ENCODE peak calls at places on chromosome 12, in five cellular contexts. H is H4, O is NCI-H774, S is neural progenitor cell, U is hepatic stellate cell. A is an unnamed sample.

GRCh38 chr12:117134721-117135120 is 35.5 kb upstream of the TESC start:
- DNase-seq in H (no peak), O (no peak), S (no peak), U (no peak), A (no peak)

GRCh38 chr12:63206908-63207307 is 55.9 kb upstream of the AVPR1A start:
- DNase-seq in H (no peak), O (peak), S (no peak), U (no peak), A (peak)

GRCh38 chr12:11685716-11686115 is 36.2 kb downstream of the ETV6 start:
- DNase-seq in H (no peak), O (no peak), S (no peak), U (no peak), A (no peak)

GRCh38 chr12:98883231-98883630 is 238.1 kb downstream of the APAF1 start:
- DNase-seq in H (no peak), O (no peak), S (no peak), U (no peak), A (no peak)

GRCh38 chr12:104578453-104578852 is 121.7 kb downstream of the CHST11 start:
- DNase-seq in H (no peak), O (no peak), S (peak), U (peak), A (peak)

GRCh38 chr12:122060069-122060468 is 18.5 kb upstream of the MLXIP start:
- DNase-seq in H (no peak), O (no peak), S (no peak), U (no peak), A (no peak)

GRCh38 chr12:1827806-1828805 is 7.7 kb downstream of the LRTM2 start:
- DNase-seq in H (no peak), O (no peak), S (no peak), U (no peak), A (no peak)

GRCh38 chr12:63955831-63956685 is 111.6 kb downstream of the SRGAP1 start:
- DNase-seq in H (no peak), O (no peak), S (no peak), U (no peak), A (no peak)